ENCODE peak calls at places on chromosomes 6 and 20, in eight cellular contexts. U is left lung, H is A549, L is occipital lobe, O is posterior cingulate gyrus, G is Right ventricle myocardium superior, Q is right cardiac atrium, E is GM19239. W is an unnamed sample.

GRCh38 chr6:123888779-123889513 is 85.3 kb downstream of the NKAIN2 start:
- DNase-seq in U (no peak), H (no peak), L (no peak), O (peak), G (no peak), Q (no peak), E (no peak), W (no peak)

GRCh38 chr6:74735304-74735703 is 470.5 kb downstream of the COL12A1 start:
- DNase-seq in U (no peak), H (no peak), L (no peak), O (no peak), G (no peak), Q (no peak), E (no peak), W (no peak)

GRCh38 chr20:60905919-60906318 is 346.1 kb upstream of the CDH4 start:
- DNase-seq in U (no peak), H (no peak), L (no peak), O (no peak), G (no peak), Q (no peak), E (no peak), W (no peak)

GRCh38 chr20:22824077-22824476 is 211.0 kb upstream of the SSTR4 start:
- DNase-seq in U (no peak), H (no peak), L (no peak), O (no peak), G (no peak), Q (no peak), E (no peak), W (no peak)

GRCh38 chr20:59084041-59084841 is 41.7 kb upstream of the PRELID3B start:
- DNase-seq in U (no peak), H (no peak), L (no peak), O (no peak), G (peak), Q (peak), E (no peak), W (no peak)

GRCh38 chr6:132445201-132445951 is 44.1 kb upstream of the MOXD1 start:
- DNase-seq in U (no peak), H (peak), L (no peak), O (no peak), G (no peak), Q (no peak), E (no peak), W (no peak)

GRCh38 chr6:35219683-35220326 is 6.0 kb downstream of the SCUBE3 start:
- DNase-seq in U (no peak), H (no peak), L (no peak), O (no peak), G (no peak), Q (no peak), E (no peak), W (no peak)

GRCh38 chr6:17035257-17035757 is 66.5 kb upstream of the STMND1 start:
- DNase-seq in U (no peak), H (no peak), L (no peak), O (no peak), G (no peak), Q (no peak), E (no peak), W (no peak)

GRCh38 chr6:151493495-151494234 is at the start of gene CCDC170:
- DNase-seq in U (peak), H (peak), L (peak), O (peak), G (peak), Q (peak), E (no peak), W (no peak)

GRCh38 chr6:132399376-132400074 is 1.8 kb downstream of the MOXD1 start:
- DNase-seq in U (no peak), H (no peak), L (no peak), O (no peak), G (no peak), Q (no peak), E (no peak), W (no peak)

GRCh38 chr20:1125266-1125665 is 6.9 kb downstream of the PSMF1 start:
- DNase-seq in U (no peak), H (no peak), L (no peak), O (no peak), G (no peak), Q (no peak), E (no peak), W (no peak)

GRCh38 chr20:54950285-54950684 is 474.9 kb downstream of the DOK5 start:
- DNase-seq in U (no peak), H (no peak), L (no peak), O (no peak), G (no peak), Q (no peak), E (no peak), W (no peak)

GRCh38 chr20:17466641-17467040 is 64.5 kb downstream of the BFSP1 start:
- DNase-seq in U (no peak), H (no peak), L (no peak), O (no peak), G (no peak), Q (no peak), E (no peak), W (no peak)

GRCh38 chr6:133306876-133307275 is 65.7 kb downstream of the EYA4 start:
- DNase-seq in U (no peak), H (no peak), L (no peak), O (no peak), G (no peak), Q (no peak), E (no peak), W (no peak)

GRCh38 chr20:50515471-50516106 is 5.4 kb downstream of the PTPN1 start:
- DNase-seq in U (no peak), H (no peak), L (no peak), O (no peak), G (no peak), Q (no peak), E (no peak), W (no peak)

GRCh38 chr6:15504040-15504491 is 158.8 kb downstream of the DTNBP1 start:
- DNase-seq in U (no peak), H (no peak), L (no peak), O (peak), G (peak), Q (peak), E (no peak), W (no peak)

GRCh38 chr6:84019171-84019570 is 14.4 kb upstream of the MRAP2 start:
- DNase-seq in U (no peak), H (no peak), L (no peak), O (no peak), G (no peak), Q (no peak), E (no peak), W (no peak)

GRCh38 chr20:53738039-53738944 is 144.7 kb upstream of the ZNF217 start:
- DNase-seq in U (peak), H (peak), L (no peak), O (peak), G (peak), Q (peak), E (no peak), W (no peak)

GRCh38 chr6:107616776-107617175 is 126.9 kb downstream of the SOBP start:
- DNase-seq in U (no peak), H (no peak), L (no peak), O (no peak), G (no peak), Q (peak), E (no peak), W (no peak)

GRCh38 chr6:143516700-143517446 is 5.4 kb upstream of the FUCA2 start:
- DNase-seq in U (no peak), H (no peak), L (no peak), O (no peak), G (no peak), Q (no peak), E (no peak), W (no peak)

GRCh38 chr6:26351544-26351953 is 13.4 kb upstream of the BTN3A2 start:
- DNase-seq in U (no peak), H (peak), L (no peak), O (no peak), G (no peak), Q (no peak), E (no peak), W (peak)

W was measured in SW 1271.